ENCODE peak calls at places on chromosomes 4 and X, in seven cellular contexts. One of them, this sample, is unnamed.

GRCh38 chrX:18354369-18355329 is at the start of gene SCML2:
- DNase-seq in RWPE1: no peak
- DNase-seq in bronchial epithelial cell: no peak
- DNase-seq in coronary artery: no peak
- DNase-seq in neural crest cell: peak; percentile 41
- DNase-seq in activated CD4-positive, alpha-beta T cell treated with anti-CD3 and anti-CD28 coated beads for 48 hours: peak; percentile 54
- DNase-seq in AG09319: no peak
- DNase-seq in this sample: no peak

GRCh38 chr4:1765409-1766335 is 27.4 kb upstream of the FGFR3 start:
- DNase-seq in AG09319: no peak
- DNase-seq in activated CD4-positive, alpha-beta T cell treated with anti-CD3 and anti-CD28 coated beads for 48 hours: no peak
- DNase-seq in neural crest cell: no peak
- DNase-seq in RWPE1: no peak
- DNase-seq in bronchial epithelial cell: no peak
- DNase-seq in coronary artery: no peak
- DNase-seq in this sample: no peak

GRCh38 chr4:8201341-8201781 is 2.3 kb downstream of the SH3TC1 start:
- DNase-seq in bronchial epithelial cell: no peak
- DNase-seq in activated CD4-positive, alpha-beta T cell treated with anti-CD3 and anti-CD28 coated beads for 48 hours: peak; percentile 42
- DNase-seq in RWPE1: no peak
- DNase-seq in AG09319: no peak
- DNase-seq in neural crest cell: no peak
- DNase-seq in coronary artery: no peak
- DNase-seq in this sample: no peak

GRCh38 chr4:135418353-135418752 is 1216.8 kb upstream of the PABPC4L start:
- DNase-seq in AG09319: no peak
- DNase-seq in activated CD4-positive, alpha-beta T cell treated with anti-CD3 and anti-CD28 coated beads for 48 hours: no peak
- DNase-seq in coronary artery: no peak
- DNase-seq in RWPE1: peak; percentile 1
- DNase-seq in bronchial epithelial cell: peak; percentile 7
- DNase-seq in neural crest cell: no peak
- DNase-seq in this sample: no peak

GRCh38 chr4:96677499-96677898 is 837.6 kb downstream of the PDHA2 start:
- DNase-seq in AG09319: no peak
- DNase-seq in neural crest cell: no peak
- DNase-seq in activated CD4-positive, alpha-beta T cell treated with anti-CD3 and anti-CD28 coated beads for 48 hours: no peak
- DNase-seq in bronchial epithelial cell: peak; percentile 29
- DNase-seq in RWPE1: peak; percentile 4
- DNase-seq in coronary artery: no peak
- DNase-seq in this sample: no peak

GRCh38 chr4:21327976-21328700 is 620.4 kb downstream of the KCNIP4 start:
- DNase-seq in activated CD4-positive, alpha-beta T cell treated with anti-CD3 and anti-CD28 coated beads for 48 hours: no peak
- DNase-seq in AG09319: no peak
- DNase-seq in bronchial epithelial cell: peak; percentile 12
- DNase-seq in coronary artery: no peak
- DNase-seq in neural crest cell: no peak
- DNase-seq in RWPE1: no peak
- DNase-seq in this sample: no peak

GRCh38 chrX:124426273-124426672 is 79.9 kb downstream of the SH2D1A start:
- DNase-seq in AG09319: no peak
- DNase-seq in neural crest cell: no peak
- DNase-seq in RWPE1: no peak
- DNase-seq in activated CD4-positive, alpha-beta T cell treated with anti-CD3 and anti-CD28 coated beads for 48 hours: no peak
- DNase-seq in bronchial epithelial cell: no peak
- DNase-seq in coronary artery: no peak
- DNase-seq in this sample: no peak

GRCh38 chrX:101550825-101551767 is 749 bp downstream of the ARMCX1 start:
- DNase-seq in RWPE1: peak; percentile 19
- DNase-seq in bronchial epithelial cell: peak; percentile 5
- DNase-seq in activated CD4-positive, alpha-beta T cell treated with anti-CD3 and anti-CD28 coated beads for 48 hours: peak; percentile 8
- DNase-seq in coronary artery: no peak
- DNase-seq in neural crest cell: peak; percentile 34
- DNase-seq in AG09319: no peak
- DNase-seq in this sample: no peak

GRCh38 chr4:184274288-184274951 is 56.7 kb upstream of the ENPP6 start:
- DNase-seq in bronchial epithelial cell: no peak
- DNase-seq in RWPE1: no peak
- DNase-seq in activated CD4-positive, alpha-beta T cell treated with anti-CD3 and anti-CD28 coated beads for 48 hours: no peak
- DNase-seq in AG09319: no peak
- DNase-seq in coronary artery: no peak
- DNase-seq in neural crest cell: no peak
- DNase-seq in this sample: no peak

GRCh38 chr4:152385551-152385950 is 150.3 kb downstream of the FBXW7 start:
- DNase-seq in RWPE1: peak; percentile 9
- DNase-seq in bronchial epithelial cell: peak; percentile 14
- DNase-seq in AG09319: no peak
- DNase-seq in coronary artery: no peak
- DNase-seq in activated CD4-positive, alpha-beta T cell treated with anti-CD3 and anti-CD28 coated beads for 48 hours: no peak
- DNase-seq in neural crest cell: no peak
- DNase-seq in this sample: no peak

This sample was measured in AG04449.